ENCODE peak calls at places on chromosomes 4 and X, in nine cellular contexts. U is GM20000, R is MCF 10A, E is neural crest cell, T is Calu3, N is ovary, S is colonic mucosa, M is upper lobe of right lung, Q is brain microvascular endothelial cell. K is an unnamed sample.

GRCh38 chrX:139113682-139114081 is 402.2 kb upstream of the FGF13 start:
- DNase-seq in U (no peak), R (peak), E (no peak), T (no peak), N (no peak), S (no peak), M (no peak), Q (no peak), K (no peak)

GRCh38 chr4:8834681-8835220 is 36.9 kb downstream of the HMX1 start:
- DNase-seq in U (no peak), R (no peak), E (no peak), T (no peak), N (no peak), S (no peak), M (no peak), Q (no peak), K (no peak)

GRCh38 chr4:88297725-88298453 is 13.5 kb upstream of the PPM1K start:
- DNase-seq in U (no peak), R (no peak), E (no peak), T (no peak), N (no peak), S (no peak), M (no peak), Q (no peak), K (no peak)

GRCh38 chrX:2371026-2371778 is 129.6 kb downstream of the DHRSX start:
- DNase-seq in U (no peak), R (no peak), E (no peak), T (no peak), N (no peak), S (no peak), M (no peak), Q (no peak), K (peak)

GRCh38 chr4:158581161-158581560 is 59.5 kb downstream of the RXFP1 start:
- DNase-seq in U (no peak), R (peak), E (no peak), T (no peak), N (no peak), S (no peak), M (no peak), Q (peak), K (no peak)

GRCh38 chr4:21709761-21710160 is 238.8 kb downstream of the KCNIP4 start:
- DNase-seq in U (no peak), R (no peak), E (no peak), T (no peak), N (no peak), S (no peak), M (no peak), Q (no peak), K (no peak)

GRCh38 chrX:148501121-148502066 is 977 bp downstream of the AFF2 start:
- DNase-seq in U (peak), R (no peak), E (peak), T (peak), N (no peak), S (no peak), M (peak), Q (no peak), K (no peak)

GRCh38 chrX:48854898-48855297 is 19.5 kb upstream of the PCSK1N start:
- DNase-seq in U (no peak), R (peak), E (no peak), T (peak), N (no peak), S (no peak), M (no peak), Q (no peak), K (no peak)

GRCh38 chrX:115372026-115372610 is 82.6 kb downstream of the LUZP4 start:
- DNase-seq in U (no peak), R (peak), E (no peak), T (no peak), N (no peak), S (no peak), M (no peak), Q (peak), K (peak)

GRCh38 chr4:151415978-151416377 is 7.0 kb downstream of the FHIP1A start:
- DNase-seq in U (no peak), R (peak), E (no peak), T (no peak), N (no peak), S (no peak), M (no peak), Q (peak), K (peak)

GRCh38 chr4:165472943-165473676 is 94.3 kb downstream of the CPE start:
- DNase-seq in U (no peak), R (peak), E (no peak), T (no peak), N (no peak), S (no peak), M (no peak), Q (no peak), K (no peak)

GRCh38 chr4:123547167-123547817 is 150.7 kb downstream of the SPRY1 start:
- DNase-seq in U (no peak), R (no peak), E (no peak), T (peak), N (no peak), S (peak), M (peak), Q (no peak), K (no peak)

GRCh38 chr4:56187601-56188177 is 199.6 kb downstream of the AASDH start:
- DNase-seq in U (no peak), R (no peak), E (no peak), T (no peak), N (no peak), S (no peak), M (no peak), Q (no peak), K (no peak)

GRCh38 chrX:131704136-131704695 is 160.3 kb downstream of the OR13H1 start:
- DNase-seq in U (no peak), R (peak), E (no peak), T (no peak), N (peak), S (peak), M (no peak), Q (peak), K (peak)

GRCh38 chrX:29257516-29257915 is 670.3 kb downstream of the IL1RAPL1 start:
- DNase-seq in U (no peak), R (no peak), E (no peak), T (no peak), N (no peak), S (no peak), M (no peak), Q (peak), K (no peak)

GRCh38 chrX:74351760-74352159 is 47.8 kb downstream of the ZCCHC13 start:
- DNase-seq in U (peak), R (no peak), E (no peak), T (no peak), N (no peak), S (no peak), M (no peak), Q (no peak), K (peak)

GRCh38 chrX:70444326-70445196 is at the start of gene DLG3:
- DNase-seq in U (no peak), R (peak), E (peak), T (peak), N (no peak), S (no peak), M (no peak), Q (no peak), K (peak)

GRCh38 chrX:38664285-38664684 is 102.9 kb downstream of the TSPAN7 start:
- DNase-seq in U (no peak), R (peak), E (peak), T (peak), N (no peak), S (peak), M (no peak), Q (peak), K (peak)

GRCh38 chr4:122045533-122045932 is 93.7 kb upstream of the TRPC3 start:
- DNase-seq in U (no peak), R (peak), E (no peak), T (peak), N (no peak), S (no peak), M (peak), Q (peak), K (peak)

GRCh38 chrX:46904626-46905025 is 7.6 kb upstream of the JADE3 start:
- DNase-seq in U (no peak), R (no peak), E (no peak), T (no peak), N (no peak), S (no peak), M (no peak), Q (no peak), K (no peak)

GRCh38 chr4:24527371-24527770 is 57.0 kb downstream of the DHX15 start:
- DNase-seq in U (no peak), R (no peak), E (no peak), T (no peak), N (no peak), S (no peak), M (no peak), Q (no peak), K (no peak)

GRCh38 chrX:76253432-76253831 is 80.6 kb downstream of the PBDC1 start:
- DNase-seq in U (peak), R (peak), E (peak), T (peak), N (no peak), S (peak), M (no peak), Q (peak), K (peak)

GRCh38 chr4:55396305-55397023 is 707 bp downstream of the TMEM165 start:
- DNase-seq in U (peak), R (peak), E (peak), T (peak), N (peak), S (peak), M (peak), Q (no peak), K (peak)

GRCh38 chrX:68829594-68830485 is 1.0 kb downstream of the EFNB1 start:
- DNase-seq in U (no peak), R (peak), E (no peak), T (no peak), N (no peak), S (peak), M (no peak), Q (no peak), K (no peak)

GRCh38 chrX:17685026-17685425 is 52.3 kb upstream of the SCML1 start:
- DNase-seq in U (no peak), R (no peak), E (no peak), T (no peak), N (no peak), S (no peak), M (no peak), Q (no peak), K (no peak)

GRCh38 chrX:18755651-18756050 is 48.2 kb downstream of the PPEF1 start:
- DNase-seq in U (no peak), R (no peak), E (no peak), T (no peak), N (no peak), S (no peak), M (no peak), Q (no peak), K (no peak)

GRCh38 chr4:102431608-102431961 is 69.6 kb upstream of the NFKB1 start:
- DNase-seq in U (no peak), R (no peak), E (no peak), T (no peak), N (no peak), S (no peak), M (no peak), Q (no peak), K (no peak)
- TF ChIP-seq CTCF in U (no peak), R (no peak), E (no peak), T (no peak), N (no peak), S (no peak), M (no peak), Q (no peak), K (no peak)

GRCh38 chr4:130359537-130359936 is 1263.6 kb downstream of the C4orf33 start:
- DNase-seq in U (no peak), R (peak), E (no peak), T (no peak), N (no peak), S (no peak), M (no peak), Q (peak), K (peak)
- TF ChIP-seq CTCF in U (no peak), R (peak), E (peak), T (no peak), N (no peak), S (no peak), M (no peak), Q (peak), K (peak)

GRCh38 chr4:6134612-6135220 is 65.6 kb downstream of the JAKMIP1 start:
- DNase-seq in U (peak), R (peak), E (no peak), T (no peak), N (no peak), S (no peak), M (no peak), Q (no peak), K (no peak)
- TF ChIP-seq CTCF in U (peak), R (no peak), E (no peak), T (no peak), N (no peak), S (no peak), M (peak), Q (no peak), K (no peak)

GRCh38 chr4:104491396-104491821 is 3.3 kb downstream of the CXXC4 start:
- DNase-seq in U (peak), R (no peak), E (peak), T (peak), N (peak), S (peak), M (peak), Q (no peak), K (no peak)
- TF ChIP-seq CTCF in U (no peak), R (no peak), E (no peak), T (no peak), N (no peak), S (no peak), M (no peak), Q (no peak), K (no peak)

GRCh38 chr4:176792348-176793059 is at the start of gene VEGFC:
- DNase-seq in U (peak), R (peak), E (peak), T (peak), N (peak), S (peak), M (peak), Q (peak), K (peak)
- TF ChIP-seq CTCF in U (no peak), R (peak), E (peak), T (no peak), N (no peak), S (no peak), M (peak), Q (no peak), K (no peak)

DNA sequence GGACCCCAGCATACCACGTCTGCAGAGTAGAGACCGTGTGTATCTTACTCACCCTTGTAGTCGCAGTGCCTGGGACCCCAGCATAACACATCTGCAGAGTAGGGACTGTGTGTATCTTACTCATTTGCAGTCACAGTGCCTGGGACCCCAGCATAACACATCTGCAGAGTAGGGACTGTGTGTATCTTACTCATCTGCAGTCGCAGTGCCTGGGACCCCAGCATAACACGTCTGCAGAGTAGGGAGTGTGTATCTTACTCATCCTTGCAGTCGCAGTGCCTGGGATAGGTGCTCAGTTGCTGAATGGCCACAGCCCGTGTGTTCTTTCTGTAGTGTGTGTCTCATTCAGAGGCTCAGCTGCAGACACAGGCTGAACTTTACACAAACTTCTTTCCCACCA is 71.4 kb upstream of the FRG1 start:
- DNase-seq in U (no peak), R (no peak), E (no peak), T (no peak), N (no peak), S (no peak), M (no peak), Q (no peak), K (no peak)
- TF ChIP-seq CTCF in U (no peak), R (no peak), E (no peak), T (no peak), N (no peak), S (no peak), M (no peak), Q (no peak), K (no peak)

DNA sequence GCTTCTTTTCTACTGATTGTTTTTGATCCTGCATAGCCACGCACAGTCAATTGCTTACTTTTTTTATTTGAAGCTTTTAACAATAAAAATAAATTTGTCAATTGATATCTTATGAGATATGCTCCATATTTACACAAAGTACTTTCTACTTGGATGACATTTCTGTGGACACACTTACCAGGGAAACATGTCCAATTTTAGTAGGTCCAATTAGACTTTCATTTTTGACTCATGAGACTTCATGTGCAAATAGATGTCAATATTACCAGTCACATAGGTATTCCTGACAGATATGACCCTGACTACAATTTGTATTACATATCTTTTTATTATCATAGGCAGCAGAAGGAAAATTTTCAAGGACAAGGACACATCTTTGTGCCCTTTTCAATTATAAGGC is 219.9 kb upstream of the ANKRD50 start:
- DNase-seq in U (no peak), R (no peak), E (no peak), T (no peak), N (no peak), S (no peak), M (no peak), Q (no peak), K (no peak)
- TF ChIP-seq CTCF in U (no peak), R (no peak), E (no peak), T (no peak), N (no peak), S (no peak), M (no peak), Q (no peak), K (no peak)

GRCh38 chr4:173237722-173238121 is 69.1 kb downstream of the GALNT7 start:
- DNase-seq in U (no peak), R (no peak), E (no peak), T (no peak), N (no peak), S (no peak), M (no peak), Q (no peak), K (no peak)

GRCh38 chr4:173240696-173241095 is 72.1 kb downstream of the GALNT7 start:
- DNase-seq in U (no peak), R (no peak), E (no peak), T (no peak), N (no peak), S (no peak), M (no peak), Q (no peak), K (no peak)

GRCh38 chr4:173235050-173235449 is 66.4 kb downstream of the GALNT7 start:
- DNase-seq in U (no peak), R (no peak), E (no peak), T (no peak), N (no peak), S (no peak), M (no peak), Q (no peak), K (no peak)

GRCh38 chr4:173231916-173232315 is 63.3 kb downstream of the GALNT7 start:
- DNase-seq in U (no peak), R (peak), E (no peak), T (no peak), N (no peak), S (no peak), M (no peak), Q (no peak), K (no peak)

GRCh38 chr4:173237152-173237551 is 68.5 kb downstream of the GALNT7 start:
- DNase-seq in U (no peak), R (no peak), E (no peak), T (no peak), N (no peak), S (no peak), M (no peak), Q (no peak), K (peak)
- TF ChIP-seq CTCF in U (no peak), R (no peak), E (peak), T (no peak), N (no peak), S (no peak), M (no peak), Q (no peak), K (peak)

GRCh38 chr4:139453371-139454110 is 380 bp upstream of the RAB33B start:
- DNase-seq in U (peak), R (peak), E (peak), T (peak), N (peak), S (peak), M (peak), Q (peak), K (peak)
- TF ChIP-seq CTCF in U (no peak), R (no peak), E (peak), T (peak), N (no peak), S (peak), M (no peak), Q (no peak), K (peak)

GRCh38 chr4:26404597-26405323 is 83.9 kb downstream of the RBPJ start:
- DNase-seq in U (no peak), R (no peak), E (no peak), T (no peak), N (no peak), S (no peak), M (no peak), Q (no peak), K (no peak)
- TF ChIP-seq CTCF in U (no peak), R (no peak), E (peak), T (no peak), N (no peak), S (no peak), M (no peak), Q (peak), K (peak)